ENCODE peak calls at places on chromosomes 2 and 18, in eight cellular contexts. Y is epithelial cell of esophagus, J is fibroblast of lung, D is foreskin fibroblast, Q is heart left ventricle, R is cardiac fibroblast, S is GM12878, V is left lung. Z is an unnamed sample.

GRCh38 chr18:42477261-42477660 is 522.2 kb downstream of the PIK3C3 start:
- DNase-seq in Y (no peak), J (no peak), D (no peak), Q (no peak), R (no peak), S (no peak), V (no peak), Z (no peak)

GRCh38 chr2:98389248-98389605 is 43.0 kb downstream of the CNGA3 start:
- DNase-seq in Y (no peak), J (no peak), D (no peak), Q (no peak), R (no peak), S (no peak), V (no peak), Z (no peak)

GRCh38 chr2:85978883-85979780 is 90.3 kb upstream of the ST3GAL5 start:
- DNase-seq in Y (no peak), J (no peak), D (no peak), Q (no peak), R (peak; percentile 77), S (no peak), V (no peak), Z (no peak)

GRCh38 chr2:100977511-100977910 is 24.6 kb upstream of the RPL31 start:
- DNase-seq in Y (no peak), J (no peak), D (no peak), Q (no peak), R (no peak), S (no peak), V (no peak), Z (no peak)

GRCh38 chr18:36405611-36406010 is 108.1 kb downstream of the FHOD3 start:
- DNase-seq in Y (no peak), J (no peak), D (no peak), Q (no peak), R (no peak), S (no peak), V (no peak), Z (no peak)

GRCh38 chr18:23238152-23238531 is 102.9 kb downstream of the CABLES1 start:
- DNase-seq in Y (no peak), J (peak; percentile 81), D (peak; percentile 82), Q (peak; percentile 39), R (peak; percentile 91), S (no peak), V (peak; percentile 55), Z (no peak)

GRCh38 chr2:233915133-233915532 is 2.0 kb upstream of the TRPM8 start:
- DNase-seq in Y (peak; percentile 16), J (no peak), D (no peak), Q (no peak), R (peak; percentile 10), S (no peak), V (no peak), Z (no peak)

GRCh38 chr2:10204326-10205200 is 82.0 kb downstream of the RRM2 start:
- DNase-seq in Y (no peak), J (no peak), D (peak; percentile 67), Q (no peak), R (no peak), S (no peak), V (no peak), Z (no peak)

GRCh38 chr18:58761241-58761969 is 90.1 kb downstream of the MALT1 start:
- DNase-seq in Y (no peak), J (no peak), D (no peak), Q (peak; percentile 49), R (no peak), S (peak; percentile 84), V (no peak), Z (peak; percentile 74)

GRCh38 chr2:150783896-150784295 is 296.4 kb upstream of the RND3 start:
- DNase-seq in Y (no peak), J (no peak), D (no peak), Q (no peak), R (no peak), S (no peak), V (no peak), Z (no peak)

GRCh38 chr2:233208382-233209116 is 42.9 kb upstream of the ATG16L1 start:
- DNase-seq in Y (no peak), J (no peak), D (no peak), Q (no peak), R (no peak), S (no peak), V (no peak), Z (no peak)

GRCh38 chr2:96952976-96953610 is 33.3 kb downstream of the FAM178B start:
- DNase-seq in Y (no peak), J (peak; percentile 64), D (no peak), Q (peak; percentile 54), R (no peak), S (no peak), V (no peak), Z (no peak)

GRCh38 chr18:30658306-30658705 is 384.2 kb downstream of the DSC3 start:
- DNase-seq in Y (peak; percentile 3), J (no peak), D (no peak), Q (no peak), R (no peak), S (no peak), V (no peak), Z (no peak)

GRCh38 chr2:479031-479430 is 191.1 kb upstream of the ALKAL2 start:
- DNase-seq in Y (no peak), J (no peak), D (no peak), Q (no peak), R (no peak), S (no peak), V (no peak), Z (no peak)
- H3K4me3 ChIP-seq in Y (no peak overlapping the region), J (no peak overlapping the region), D (no peak overlapping the region), Q (no peak overlapping the region), R (no peak overlapping the region), S (no peak overlapping the region), V (no peak overlapping the region), Z (no peak overlapping the region)

GRCh38 chr2:236551843-236552542 is 17.6 kb upstream of the ACKR3 start:
- DNase-seq in Y (no peak), J (no peak), D (no peak), Q (no peak), R (no peak), S (peak; percentile 70), V (no peak), Z (no peak)
- H3K4me3 ChIP-seq in Y (no peak overlapping the region), J (no peak overlapping the region), D (no peak overlapping the region), Q (no peak overlapping the region), R (no peak overlapping the region), S (peak overlapping the region; percentile 2), V (no peak overlapping the region), Z (no peak overlapping the region)

GRCh38 chr2:52141076-52141475 is 1109.1 kb upstream of the NRXN1 start:
- DNase-seq in Y (no peak), J (no peak), D (no peak), Q (no peak), R (peak; percentile 26), S (no peak), V (no peak), Z (no peak)
- H3K4me3 ChIP-seq in Y (no peak overlapping the region), J (no peak overlapping the region), D (no peak overlapping the region), Q (no peak overlapping the region), R (no peak overlapping the region), S (no peak overlapping the region), V (no peak overlapping the region), Z (no peak overlapping the region)

GRCh38 chr2:70990216-70990615 is 4.5 kb downstream of the TEX261 start:
- DNase-seq in Y (no peak), J (no peak), D (no peak), Q (no peak), R (no peak), S (no peak), V (no peak), Z (no peak)

GRCh38 chr2:70993689-70993986 is 1.0 kb downstream of the TEX261 start:
- DNase-seq in Y (no peak), J (no peak), D (no peak), Q (no peak), R (no peak), S (no peak), V (no peak), Z (no peak)

GRCh38 chr2:70992945-70993688 is 1.6 kb downstream of the TEX261 start:
- DNase-seq in Y (no peak), J (no peak), D (no peak), Q (no peak), R (no peak), S (no peak), V (no peak), Z (no peak)

GRCh38 chr2:70991142-70991541 is 3.5 kb downstream of the TEX261 start:
- DNase-seq in Y (no peak), J (no peak), D (no peak), Q (no peak), R (no peak), S (no peak), V (no peak), Z (no peak)

GRCh38 chr2:70991742-70992141 is 2.9 kb downstream of the TEX261 start:
- DNase-seq in Y (no peak), J (no peak), D (no peak), Q (no peak), R (no peak), S (no peak), V (no peak), Z (no peak)
- H3K4me3 ChIP-seq in Y (no peak overlapping the region), J (no peak overlapping the region), D (no peak overlapping the region), Q (no peak overlapping the region), R (no peak overlapping the region), S (no peak overlapping the region), V (no peak overlapping the region), Z (no peak overlapping the region)

DNA sequence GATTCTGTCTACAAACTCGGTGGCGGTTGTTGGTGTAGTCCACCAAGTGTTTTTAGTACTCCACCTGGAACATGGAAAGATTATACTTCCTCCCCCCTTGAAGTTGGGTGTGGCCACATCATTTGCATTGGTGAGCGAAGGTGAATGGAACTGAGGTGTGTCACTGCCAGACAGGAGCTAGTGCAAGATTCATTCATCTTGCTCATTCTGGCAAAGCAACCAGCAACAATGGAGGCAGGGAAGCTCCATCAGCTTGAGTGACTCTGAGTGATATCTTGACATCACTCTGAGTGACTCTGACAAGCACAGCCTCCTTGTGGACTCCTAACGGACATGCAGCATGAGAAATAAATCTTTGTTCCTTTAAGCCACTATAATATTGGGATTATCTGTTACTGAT is 54.7 kb upstream of the SLC1A4 start:
- DNase-seq in Y (peak; percentile 78), J (no peak), D (no peak), Q (no peak), R (no peak), S (no peak), V (no peak), Z (peak; percentile 67)
- H3K4me3 ChIP-seq in Y (no peak overlapping the region), J (no peak overlapping the region), D (no peak overlapping the region), Q (no peak overlapping the region), R (no peak overlapping the region), S (peak overlapping the region; percentile 42), V (no peak overlapping the region), Z (no peak overlapping the region)